ENCODE peak calls at places on chromosome 14, in five cellular contexts. M is activated CD4-positive, alpha-beta T cell treated with anti-CD3 and anti-CD28 coated beads for 36 hours; X is GM23338; C is effector memory CD8-positive, alpha-beta T cell; B is T-cell. V is an unnamed sample.

GRCh38 chr14:78848234-78848820 is 678.2 kb downstream of the NRXN3 start:
- ATAC-seq in X (peak), M (peak), C (no peak), B (no peak), V (no peak)

GRCh38 chr14:69315302-69315701 is 55.3 kb downstream of the GALNT16 start:
- ATAC-seq in B (no peak), C (no peak), M (no peak), X (no peak), V (no peak)

GRCh38 chr14:88791629-88792571 is 853 bp downstream of the EML5 start:
- ATAC-seq in C (no peak), M (no peak), X (peak), B (no peak), V (no peak)

GRCh38 chr14:93081875-93082570 is 33.7 kb downstream of the ITPK1 start:
- ATAC-seq in M (peak), X (no peak), C (peak), B (peak), V (peak)

GRCh38 chr14:103001226-103001625 is 56.1 kb downstream of the CDC42BPB start:
- ATAC-seq in M (no peak), C (no peak), B (no peak), X (no peak), V (no peak)

GRCh38 chr14:62692490-62693106 is 352.7 kb downstream of the KCNH5 start:
- ATAC-seq in B (no peak), X (no peak), C (no peak), M (no peak), V (no peak)

GRCh38 chr14:23076785-23077408 is 18.0 kb downstream of the ACIN1 start:
- ATAC-seq in M (peak), C (peak), X (peak), B (peak), V (no peak)

GRCh38 chr14:30966415-30967363 is 58.8 kb upstream of the AP4S1 start:
- ATAC-seq in B (no peak), X (no peak), M (no peak), C (no peak), V (no peak)

GRCh38 chr14:59254146-59254910 is 65.9 kb downstream of the DAAM1 start:
- ATAC-seq in B (no peak), C (no peak), X (peak), M (no peak), V (no peak)

GRCh38 chr14:69346710-69347109 is 51.4 kb downstream of the ERH start:
- ATAC-seq in C (no peak), M (peak), B (no peak), X (peak), V (no peak)

GRCh38 chr14:69708586-69709169 is 58.3 kb upstream of the SRSF5 start:
- ATAC-seq in X (peak), M (peak), C (peak), B (peak), V (no peak)

GRCh38 chr14:38206689-38207088 is 1.0 kb upstream of the SSTR1 start:
- ATAC-seq in X (no peak), M (no peak), C (no peak), B (no peak), V (no peak)

GRCh38 chr14:101884537-101885253 is 79.7 kb upstream of the DYNC1H1 start:
- ATAC-seq in M (no peak), C (no peak), B (no peak), X (no peak), V (no peak)

GRCh38 chr14:33871394-33871793 is 79.5 kb downstream of the EGLN3 start:
- ATAC-seq in M (no peak), X (no peak), C (no peak), B (no peak), V (no peak)

GRCh38 chr14:24506443-24506842 is 1.6 kb downstream of the CMA1 start:
- ATAC-seq in B (no peak), M (no peak), X (no peak), C (no peak), V (no peak)

GRCh38 chr14:87772854-87773253 is 220.1 kb downstream of the GALC start:
- ATAC-seq in C (no peak), B (no peak), X (peak), M (no peak), V (no peak)

GRCh38 chr14:92366237-92366636 is 43.3 kb downstream of the SLC24A4 start:
- ATAC-seq in B (no peak), X (no peak), C (no peak), M (no peak), V (no peak)

GRCh38 chr14:32473476-32473875 is 144.4 kb downstream of the AKAP6 start:
- ATAC-seq in B (no peak), X (peak), M (no peak), C (no peak), V (no peak)